ENCODE peak calls at places on chromosomes 4 and X, in nine cellular contexts. One of them, this sample, is unnamed.

GRCh38 chrX:70089575-70090297 is 27.5 kb downstream of the OTUD6A start:
- DNase-seq in kidney: no peak
- DNase-seq in AG09309: no peak
- DNase-seq in endothelial cell: no peak
- DNase-seq in WTC11: no peak
- DNase-seq in progenitor cell of endocrine pancreas: no peak
- DNase-seq in lower lobe of right lung: no peak
- DNase-seq in K562: no peak
- DNase-seq in pancreas: no peak
- DNase-seq in this sample: no peak

GRCh38 chr4:156111706-156112105 is 158.0 kb upstream of the CTSO start:
- DNase-seq in kidney: no peak
- DNase-seq in AG09309: no peak
- DNase-seq in endothelial cell: no peak
- DNase-seq in WTC11: no peak
- DNase-seq in progenitor cell of endocrine pancreas: no peak
- DNase-seq in lower lobe of right lung: no peak
- DNase-seq in K562: no peak
- DNase-seq in pancreas: no peak
- DNase-seq in this sample: no peak

GRCh38 chrX:43068639-43069038 is 290.7 kb upstream of the PPP1R2C start:
- DNase-seq in kidney: no peak
- DNase-seq in AG09309: no peak
- DNase-seq in endothelial cell: no peak
- DNase-seq in WTC11: no peak
- DNase-seq in progenitor cell of endocrine pancreas: no peak
- DNase-seq in lower lobe of right lung: no peak
- DNase-seq in K562: no peak
- DNase-seq in pancreas: no peak
- DNase-seq in this sample: no peak

GRCh38 chr4:4554234-4554633 is 12.4 kb upstream of the STX18 start:
- DNase-seq in kidney: no peak
- DNase-seq in AG09309: no peak
- DNase-seq in endothelial cell: no peak
- DNase-seq in WTC11: no peak
- DNase-seq in progenitor cell of endocrine pancreas: no peak
- DNase-seq in lower lobe of right lung: no peak
- DNase-seq in K562: no peak
- DNase-seq in pancreas: no peak
- DNase-seq in this sample: no peak

GRCh38 chr4:54961357-54961975 is 163.9 kb downstream of the KDR start:
- DNase-seq in kidney: no peak
- DNase-seq in AG09309: peak; percentile 7
- DNase-seq in endothelial cell: peak; percentile 20
- DNase-seq in WTC11: no peak
- DNase-seq in progenitor cell of endocrine pancreas: no peak
- DNase-seq in lower lobe of right lung: no peak
- DNase-seq in K562: peak; percentile 23
- DNase-seq in pancreas: no peak
- DNase-seq in this sample: no peak

GRCh38 chrX:10619311-10620015 is 922 bp downstream of the MID1 start:
- DNase-seq in kidney: no peak
- DNase-seq in AG09309: no peak
- DNase-seq in endothelial cell: no peak
- DNase-seq in WTC11: no peak
- DNase-seq in progenitor cell of endocrine pancreas: no peak
- DNase-seq in lower lobe of right lung: no peak
- DNase-seq in K562: no peak
- DNase-seq in pancreas: no peak
- DNase-seq in this sample: no peak

GRCh38 chrX:10781847-10782530 is 161.6 kb upstream of the MID1 start:
- DNase-seq in kidney: no peak
- DNase-seq in AG09309: no peak
- DNase-seq in endothelial cell: no peak
- DNase-seq in WTC11: no peak
- DNase-seq in progenitor cell of endocrine pancreas: no peak
- DNase-seq in lower lobe of right lung: no peak
- DNase-seq in K562: no peak
- DNase-seq in pancreas: no peak
- DNase-seq in this sample: no peak

GRCh38 chrX:36983831-36984230 is 24.3 kb upstream of the FAM47C start:
- DNase-seq in kidney: no peak
- DNase-seq in AG09309: no peak
- DNase-seq in endothelial cell: no peak
- DNase-seq in WTC11: no peak
- DNase-seq in progenitor cell of endocrine pancreas: no peak
- DNase-seq in lower lobe of right lung: no peak
- DNase-seq in K562: no peak
- DNase-seq in pancreas: no peak
- DNase-seq in this sample: no peak

GRCh38 chr4:151315212-151315886 is 10.1 kb downstream of the SH3D19 start:
- DNase-seq in kidney: no peak
- DNase-seq in AG09309: no peak
- DNase-seq in endothelial cell: no peak
- DNase-seq in WTC11: no peak
- DNase-seq in progenitor cell of endocrine pancreas: no peak
- DNase-seq in lower lobe of right lung: no peak
- DNase-seq in K562: no peak
- DNase-seq in pancreas: no peak
- DNase-seq in this sample: no peak

DNA sequence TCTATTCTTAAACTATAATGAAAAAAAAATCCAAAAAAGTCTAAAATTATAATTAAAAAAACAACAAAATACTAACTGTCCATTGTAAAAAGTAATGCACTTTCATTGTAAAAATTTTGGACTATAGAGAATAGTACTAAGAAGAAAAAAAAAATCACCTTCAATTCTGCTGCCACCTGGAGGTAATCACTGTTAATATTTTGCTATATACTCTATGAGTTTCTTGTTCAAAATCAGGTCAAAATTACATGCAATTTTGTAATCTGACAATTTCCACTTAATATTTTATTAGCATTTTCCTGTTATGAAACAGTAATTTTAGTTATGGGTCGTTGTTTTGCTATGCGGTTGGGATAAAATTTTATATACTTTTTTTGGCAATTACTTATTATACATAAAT is 62.0 kb downstream of the HTT start:
- DNase-seq in kidney: no peak
- DNase-seq in AG09309: no peak
- DNase-seq in endothelial cell: no peak
- DNase-seq in WTC11: no peak
- DNase-seq in progenitor cell of endocrine pancreas: no peak
- DNase-seq in lower lobe of right lung: no peak
- DNase-seq in K562: no peak
- DNase-seq in pancreas: no peak
- DNase-seq in this sample: no peak
- TF ChIP-seq CTCF in kidney: no peak
- TF ChIP-seq CTCF in AG09309: no peak
- TF ChIP-seq CTCF in endothelial cell: peak; percentile 43
- TF ChIP-seq CTCF in WTC11: no peak
- TF ChIP-seq CTCF in progenitor cell of endocrine pancreas: peak; percentile 34
- TF ChIP-seq CTCF in lower lobe of right lung: peak; percentile 37
- TF ChIP-seq CTCF in K562: no peak
- TF ChIP-seq CTCF in pancreas: no peak
- TF ChIP-seq CTCF in this sample: peak; percentile 12

DNA sequence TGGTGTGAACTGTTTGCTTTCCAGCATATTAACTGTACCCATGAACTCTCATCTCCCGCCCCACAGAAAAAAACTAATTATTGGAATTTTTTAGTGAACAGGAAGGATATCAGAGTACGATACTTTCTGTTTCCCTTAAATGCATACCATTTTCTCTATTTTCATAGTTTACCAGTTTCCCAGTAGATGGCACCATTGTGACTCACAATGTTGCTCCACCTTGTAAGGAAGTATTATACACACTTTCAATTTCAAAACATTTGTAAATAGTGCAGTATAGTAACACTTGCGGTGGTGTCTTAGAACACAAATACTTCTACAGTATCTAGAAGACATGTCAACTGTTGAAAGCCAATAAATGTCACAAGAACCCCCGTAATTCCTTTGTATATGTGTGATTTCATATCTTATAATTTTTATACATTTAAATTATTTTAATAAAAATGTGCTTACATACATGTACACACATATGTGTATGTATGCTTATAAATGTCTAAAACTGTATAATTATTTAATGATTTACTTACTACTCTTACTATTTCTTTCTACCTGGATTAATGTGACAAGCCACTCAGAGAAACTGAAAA is 167.3 kb downstream of the SLIT2 start:
- DNase-seq in kidney: no peak
- DNase-seq in AG09309: peak; percentile 57
- DNase-seq in endothelial cell: no peak
- DNase-seq in WTC11: no peak
- DNase-seq in progenitor cell of endocrine pancreas: no peak
- DNase-seq in lower lobe of right lung: no peak
- DNase-seq in K562: peak; percentile 47
- DNase-seq in pancreas: no peak
- DNase-seq in this sample: peak; percentile 24
- TF ChIP-seq CTCF in kidney: peak; percentile 38
- TF ChIP-seq CTCF in AG09309: peak; percentile 52
- TF ChIP-seq CTCF in endothelial cell: peak; percentile 25
- TF ChIP-seq CTCF in WTC11: peak; percentile 18
- TF ChIP-seq CTCF in progenitor cell of endocrine pancreas: peak; percentile 63
- TF ChIP-seq CTCF in lower lobe of right lung: peak; percentile 47
- TF ChIP-seq CTCF in K562: no peak
- TF ChIP-seq CTCF in pancreas: no peak
- TF ChIP-seq CTCF in this sample: peak; percentile 64

GRCh38 chrX:7090506-7091095 is 56.9 kb upstream of the STS start:
- DNase-seq in kidney: no peak
- DNase-seq in AG09309: no peak
- DNase-seq in endothelial cell: no peak
- DNase-seq in WTC11: no peak
- DNase-seq in progenitor cell of endocrine pancreas: no peak
- DNase-seq in lower lobe of right lung: no peak
- DNase-seq in K562: no peak
- DNase-seq in pancreas: no peak
- DNase-seq in this sample: no peak

GRCh38 chrX:7086384-7086783 is 61.1 kb upstream of the STS start:
- DNase-seq in kidney: no peak
- DNase-seq in AG09309: no peak
- DNase-seq in endothelial cell: no peak
- DNase-seq in WTC11: no peak
- DNase-seq in progenitor cell of endocrine pancreas: no peak
- DNase-seq in lower lobe of right lung: no peak
- DNase-seq in K562: peak; percentile 6
- DNase-seq in pancreas: no peak
- DNase-seq in this sample: no peak

GRCh38 chrX:7085879-7086278 is 61.6 kb upstream of the STS start:
- DNase-seq in kidney: no peak
- DNase-seq in AG09309: no peak
- DNase-seq in endothelial cell: no peak
- DNase-seq in WTC11: no peak
- DNase-seq in progenitor cell of endocrine pancreas: no peak
- DNase-seq in lower lobe of right lung: no peak
- DNase-seq in K562: no peak
- DNase-seq in pancreas: no peak
- DNase-seq in this sample: no peak

GRCh38 chrX:7091923-7092322 is 55.6 kb upstream of the STS start:
- DNase-seq in kidney: no peak
- DNase-seq in AG09309: no peak
- DNase-seq in endothelial cell: no peak
- DNase-seq in WTC11: no peak
- DNase-seq in progenitor cell of endocrine pancreas: no peak
- DNase-seq in lower lobe of right lung: no peak
- DNase-seq in K562: no peak
- DNase-seq in pancreas: no peak
- DNase-seq in this sample: no peak

DNA sequence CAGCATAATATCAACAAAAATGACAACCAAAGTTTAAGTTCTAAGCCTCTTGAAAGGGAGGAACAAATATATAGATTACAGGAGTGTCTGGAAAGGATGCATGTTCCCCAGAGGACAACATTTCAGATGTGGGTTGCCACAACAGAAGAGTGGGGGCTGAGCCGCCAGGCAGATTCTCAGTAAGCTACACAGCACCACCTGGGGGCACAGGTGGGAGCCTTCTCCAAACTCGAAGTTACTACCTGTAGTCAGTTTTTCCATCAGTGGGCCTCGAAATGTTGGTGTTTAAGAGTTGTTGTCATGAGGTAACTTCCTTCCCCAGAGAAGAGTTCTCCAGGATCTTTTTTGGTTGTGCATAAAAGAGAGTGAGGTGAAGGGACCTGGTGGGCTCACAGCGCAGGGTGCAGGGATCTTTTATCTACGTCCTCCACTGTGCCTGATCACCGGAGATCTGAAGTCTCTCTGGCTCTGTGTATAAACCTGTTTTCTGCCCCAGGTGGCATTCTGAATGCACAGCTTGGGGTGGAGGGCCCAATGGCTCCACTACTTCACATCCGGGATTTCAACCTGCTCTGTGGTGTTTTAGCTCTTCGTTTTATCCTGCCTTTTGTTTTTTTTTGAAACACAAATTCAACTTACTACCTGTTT is 58.4 kb upstream of the STS start:
- DNase-seq in kidney: no peak
- DNase-seq in AG09309: no peak
- DNase-seq in endothelial cell: no peak
- DNase-seq in WTC11: peak; percentile 48
- DNase-seq in progenitor cell of endocrine pancreas: peak; percentile 34
- DNase-seq in lower lobe of right lung: no peak
- DNase-seq in K562: peak; percentile 7
- DNase-seq in pancreas: no peak
- DNase-seq in this sample: no peak
- TF ChIP-seq CTCF in kidney: no peak
- TF ChIP-seq CTCF in AG09309: peak; percentile 6
- TF ChIP-seq CTCF in endothelial cell: no peak
- TF ChIP-seq CTCF in WTC11: no peak
- TF ChIP-seq CTCF in progenitor cell of endocrine pancreas: peak; percentile 71
- TF ChIP-seq CTCF in lower lobe of right lung: no peak
- TF ChIP-seq CTCF in K562: peak; percentile 14
- TF ChIP-seq CTCF in pancreas: no peak
- TF ChIP-seq CTCF in this sample: peak; percentile 60

GRCh38 chr4:80367737-80368136 is 32.2 kb downstream of the CFAP299 start:
- DNase-seq in kidney: no peak
- DNase-seq in AG09309: peak; percentile 18
- DNase-seq in endothelial cell: no peak
- DNase-seq in WTC11: no peak
- DNase-seq in progenitor cell of endocrine pancreas: no peak
- DNase-seq in lower lobe of right lung: no peak
- DNase-seq in K562: no peak
- DNase-seq in pancreas: no peak
- DNase-seq in this sample: no peak

GRCh38 chr4:80362578-80363181 is 27.1 kb downstream of the CFAP299 start:
- DNase-seq in kidney: no peak
- DNase-seq in AG09309: peak; percentile 5
- DNase-seq in endothelial cell: peak; percentile 64
- DNase-seq in WTC11: peak; percentile 68
- DNase-seq in progenitor cell of endocrine pancreas: peak; percentile 46
- DNase-seq in lower lobe of right lung: no peak
- DNase-seq in K562: peak; percentile 48
- DNase-seq in pancreas: no peak
- DNase-seq in this sample: no peak

GRCh38 chr4:80370635-80371034 is 35.1 kb downstream of the CFAP299 start:
- DNase-seq in kidney: no peak
- DNase-seq in AG09309: no peak
- DNase-seq in endothelial cell: no peak
- DNase-seq in WTC11: no peak
- DNase-seq in progenitor cell of endocrine pancreas: no peak
- DNase-seq in lower lobe of right lung: no peak
- DNase-seq in K562: no peak
- DNase-seq in pancreas: no peak
- DNase-seq in this sample: no peak

GRCh38 chr4:80361329-80361900 is 25.9 kb downstream of the CFAP299 start:
- DNase-seq in kidney: no peak
- DNase-seq in AG09309: no peak
- DNase-seq in endothelial cell: no peak
- DNase-seq in WTC11: no peak
- DNase-seq in progenitor cell of endocrine pancreas: no peak
- DNase-seq in lower lobe of right lung: no peak
- DNase-seq in K562: peak; percentile 17
- DNase-seq in pancreas: no peak
- DNase-seq in this sample: no peak

GRCh38 chr4:80365928-80366327 is 30.4 kb downstream of the CFAP299 start:
- DNase-seq in kidney: no peak
- DNase-seq in AG09309: peak; percentile 39
- DNase-seq in endothelial cell: peak; percentile 58
- DNase-seq in WTC11: peak; percentile 52
- DNase-seq in progenitor cell of endocrine pancreas: no peak
- DNase-seq in lower lobe of right lung: peak; percentile 52
- DNase-seq in K562: peak; percentile 53
- DNase-seq in pancreas: no peak
- DNase-seq in this sample: no peak
- TF ChIP-seq CTCF in kidney: peak; percentile 52
- TF ChIP-seq CTCF in AG09309: peak; percentile 82
- TF ChIP-seq CTCF in endothelial cell: peak; percentile 66
- TF ChIP-seq CTCF in WTC11: peak; percentile 28
- TF ChIP-seq CTCF in progenitor cell of endocrine pancreas: peak; percentile 69
- TF ChIP-seq CTCF in lower lobe of right lung: peak; percentile 54
- TF ChIP-seq CTCF in K562: peak; percentile 73
- TF ChIP-seq CTCF in pancreas: no peak
- TF ChIP-seq CTCF in this sample: peak; percentile 57